ENCODE peak calls at places on chromosome 17, in four cellular contexts. S, L, W and A are unnamed samples.

GRCh38 chr17:15290605-15291004 is 25.5 kb upstream of the PMP22 start:
- DNase-seq in W (no peak), L (no peak), S (no peak), A (no peak)

GRCh38 chr17:58318065-58318481 is 10.5 kb downstream of the TSPOAP1 start:
- DNase-seq in S (no peak), W (no peak), L (no peak), A (no peak)

GRCh38 chr17:78529871-78530670 is 47.1 kb downstream of the DNAH17 start:
- DNase-seq in S (peak; percentile 81), W (peak; percentile 66), L (no peak), A (no peak)

GRCh38 chr17:18026408-18026776 is 12.6 kb downstream of the ATPAF2 start:
- DNase-seq in S (no peak), W (peak; percentile 97), L (peak; percentile 81), A (peak; percentile 43)

GRCh38 chr17:75815399-75815798 is 28.8 kb downstream of the UNC13D start:
- DNase-seq in L (no peak), S (no peak), W (no peak), A (no peak)

GRCh38 chr17:78129385-78130079 is 977 bp upstream of the TMC6 start:
- DNase-seq in W (no peak), L (no peak), S (no peak), A (no peak)

GRCh38 chr17:72683506-72684404 is 408.7 kb downstream of the SLC39A11 start:
- DNase-seq in S (no peak), L (peak; percentile 98), W (no peak), A (peak; percentile 93)

GRCh38 chr17:44351961-44352921 is 7.1 kb downstream of the GRN start:
- DNase-seq in S (peak; percentile 39), L (no peak), W (no peak), A (no peak)

GRCh38 chr17:82213251-82214011 is 789 bp upstream of the CCDC57 start:
- DNase-seq in L (peak; percentile 89), S (peak; percentile 59), W (peak; percentile 63), A (no peak)

GRCh38 chr17:38572665-38573365 is 32.9 kb downstream of the SRCIN1 start:
- DNase-seq in W (no peak), L (no peak), S (no peak), A (no peak)

GRCh38 chr17:63476857-63477470 is at the start of gene ACE:
- DNase-seq in S (no peak), L (peak; percentile 15), W (no peak), A (no peak)

GRCh38 chr17:83176272-83176955 is 97.0 kb downstream of the METRNL start:
- DNase-seq in W (no peak), S (peak; percentile 9), L (no peak), A (no peak)

GRCh38 chr17:54899721-54900456 is 763 bp upstream of the TOM1L1 start:
- DNase-seq in S (peak; percentile 22), W (no peak), L (peak; percentile 4), A (no peak)

GRCh38 chr17:42025191-42025579 is 5.3 kb downstream of the NKIRAS2 start:
- DNase-seq in S (peak; percentile 33), L (no peak), W (no peak), A (no peak)

GRCh38 chr17:53971361-53971760 is 148.6 kb downstream of the KIF2B start:
- DNase-seq in S (no peak), L (no peak), W (no peak), A (no peak)

GRCh38 chr17:10144456-10144855 is 54.0 kb downstream of the GAS7 start:
- DNase-seq in L (no peak), W (no peak), S (no peak), A (no peak)

GRCh38 chr17:8822401-8823035 is 23.4 kb upstream of the MFSD6L start:
- DNase-seq in S (no peak), L (no peak), W (no peak), A (no peak)